ENCODE peak calls at places on chromosomes 13 and 19, in five cellular contexts. R is H1, Q is A549, K is SK-N-SH, U is IMR-90. I is an unnamed sample.

GRCh38 chr13:114124921-114125320 is 7.5 kb downstream of the RASA3 start:
- DNase-seq in R (no peak), Q (no peak), K (no peak), U (peak; percentile 95), I (no peak)

GRCh38 chr19:2719910-2720776 is 1.0 kb downstream of the DIRAS1 start:
- DNase-seq in R (no peak), Q (no peak), K (peak; percentile 84), U (peak; percentile 40), I (no peak)

GRCh38 chr13:114004416-114005205 is 30.7 kb upstream of the C13orf46 start:
- DNase-seq in R (no peak), Q (no peak), K (no peak), U (peak; percentile 50), I (peak; percentile 12)

GRCh38 chr13:97889803-97890202 is 63.7 kb upstream of the IPO5 start:
- DNase-seq in R (no peak), Q (no peak), K (no peak), U (no peak), I (no peak)

GRCh38 chr19:35408284-35409171 is 37.7 kb downstream of the GPR42 start:
- DNase-seq in R (no peak), Q (no peak), K (no peak), U (no peak), I (no peak)

GRCh38 chr13:74214321-74214720 is 80.1 kb upstream of the KLF12 start:
- DNase-seq in R (no peak), Q (no peak), K (no peak), U (no peak), I (no peak)

GRCh38 chr19:4911314-4911713 is 2.0 kb downstream of the UHRF1 start:
- DNase-seq in R (no peak), Q (no peak), K (no peak), U (peak; percentile 25), I (no peak)

GRCh38 chr13:37209621-37210020 is 104.2 kb upstream of the CSNK1A1L start:
- DNase-seq in R (no peak), Q (no peak), K (no peak), U (peak; percentile 13), I (no peak)

GRCh38 chr13:44915962-44916361 is 73.3 kb downstream of the NUFIP1 start:
- DNase-seq in R (no peak), Q (no peak), K (no peak), U (no peak), I (no peak)

GRCh38 chr19:35207391-35207871 is 21.1 kb downstream of the FAM187B start:
- DNase-seq in R (no peak), Q (no peak), K (no peak), U (no peak), I (no peak)

GRCh38 chr13:114057131-114058050 is 75.0 kb downstream of the RASA3 start:
- DNase-seq in R (no peak), Q (no peak), K (no peak), U (no peak), I (no peak)

GRCh38 chr19:10118960-10119359 is 739 bp downstream of the EIF3G start:
- DNase-seq in R (no peak), Q (no peak), K (no peak), U (no peak), I (no peak)

GRCh38 chr19:23365222-23365621 is 30.0 kb downstream of the ZNF91 start:
- DNase-seq in R (no peak), Q (no peak), K (no peak), U (no peak), I (no peak)

GRCh38 chr13:45063261-45063870 is 56.9 kb upstream of the GTF2F2 start:
- DNase-seq in R (no peak), Q (no peak), K (no peak), U (peak; percentile 63), I (no peak)

GRCh38 chr13:102236830-102237621 is 164.8 kb downstream of the FGF14 start:
- DNase-seq in R (no peak), Q (no peak), K (no peak), U (no peak), I (no peak)

GRCh38 chr13:59356607-59357006 is 807.1 kb downstream of the DIAPH3 start:
- DNase-seq in R (no peak), Q (no peak), K (no peak), U (peak; percentile 37), I (no peak)

GRCh38 chr13:22081430-22081829 is 410.6 kb downstream of the FGF9 start:
- DNase-seq in R (no peak), Q (no peak), K (no peak), U (no peak), I (no peak)

GRCh38 chr19:34676697-34677385 is at the start of gene SCGB2B2:
- DNase-seq in R (no peak), Q (no peak), K (peak; percentile 82), U (no peak), I (no peak)

GRCh38 chr19:5679289-5680082 is 830 bp downstream of the MICOS13 start:
- DNase-seq in R (no peak), Q (no peak), K (no peak), U (no peak), I (no peak)

GRCh38 chr19:1089126-1089771 is 5.9 kb downstream of the POLR2E start:
- DNase-seq in R (no peak), Q (no peak), K (no peak), U (no peak), I (no peak)

GRCh38 chr19:46818812-46819211 is 30.4 kb upstream of the SLC1A5 start:
- DNase-seq in R (no peak), Q (peak; percentile 69), K (no peak), U (peak; percentile 33), I (peak; percentile 63)

GRCh38 chr19:47813995-47814328 is 7.8 kb upstream of the CRX start:
- DNase-seq in R (no peak), Q (no peak), K (no peak), U (no peak), I (no peak)

GRCh38 chr13:110560606-110561334 is 752 bp downstream of the RAB20 start:
- DNase-seq in R (no peak), Q (no peak), K (peak; percentile 71), U (no peak), I (peak; percentile 49)

GRCh38 chr19:2528543-2529173 is 52.7 kb downstream of the GADD45B start:
- DNase-seq in R (no peak), Q (no peak), K (peak; percentile 17), U (no peak), I (no peak)

GRCh38 chr13:50766043-50766442 is 77.4 kb downstream of the DLEU7 start:
- DNase-seq in R (no peak), Q (no peak), K (no peak), U (no peak), I (no peak)

GRCh38 chr19:50331187-50332013 is 2.2 kb upstream of the KCNC3 start:
- DNase-seq in R (no peak), Q (no peak), K (no peak), U (no peak), I (no peak)
- H3K4me1 ChIP-seq in R (peaks cover 15% of the 10 kb centered on the region), Q (peaks cover 34% of the 10 kb centered on the region), K (peaks cover 7% of the 10 kb centered on the region), U (no peaks in the 10 kb centered on the region), I (peaks cover 62% of the 10 kb centered on the region)

DNA sequence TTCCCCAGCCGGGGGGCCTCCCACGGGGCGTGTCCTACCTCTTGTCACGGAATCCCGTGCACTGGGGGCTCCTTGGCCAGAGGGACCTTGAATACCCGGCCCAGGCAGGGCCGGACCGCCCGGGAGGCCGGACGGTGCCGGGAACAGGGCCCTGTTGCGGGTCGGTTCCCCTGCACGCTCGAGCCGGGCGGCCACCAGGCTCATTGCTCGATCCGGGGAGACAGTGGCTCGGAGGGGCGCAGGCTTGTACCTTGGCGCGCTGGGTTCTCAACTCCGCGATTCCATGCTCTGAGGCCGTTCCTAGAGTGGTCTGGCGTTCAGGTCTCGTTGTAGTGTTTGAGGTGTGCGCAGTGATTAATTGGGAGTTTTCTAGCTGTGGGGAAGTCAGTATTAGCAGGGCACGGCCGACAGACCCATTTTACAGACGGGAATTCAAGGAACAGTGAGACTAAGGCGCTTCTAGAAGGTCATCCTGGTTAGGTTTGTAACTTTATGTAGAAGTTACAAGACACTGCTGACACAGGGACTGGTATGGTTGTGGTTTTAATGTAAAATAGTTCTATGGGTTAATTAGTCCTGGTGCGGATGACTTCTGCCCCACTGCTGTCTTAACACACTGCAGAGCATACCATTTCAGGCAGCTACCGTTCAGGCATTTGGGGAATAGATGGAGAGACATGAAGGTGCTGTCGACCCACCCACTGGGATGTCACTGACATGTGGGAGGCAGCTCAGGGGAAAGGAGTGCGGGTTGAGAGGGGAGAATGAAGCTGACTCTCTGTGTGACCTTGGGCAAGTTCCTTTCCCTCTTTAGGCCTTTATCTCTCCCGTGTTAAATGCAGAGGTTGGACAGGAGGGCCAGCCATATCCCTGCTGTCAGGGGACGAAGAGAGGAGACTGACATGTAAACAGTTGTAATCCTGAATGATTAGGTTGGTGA is 590 bp downstream of the CLPTM1 start:
- DNase-seq in R (no peak), Q (no peak), K (no peak), U (no peak), I (no peak)
- TF ChIP-seq RAD21 in R (no peak), Q (no peak), K (no peak), U (no peak), I (peak; percentile 50)

DNA sequence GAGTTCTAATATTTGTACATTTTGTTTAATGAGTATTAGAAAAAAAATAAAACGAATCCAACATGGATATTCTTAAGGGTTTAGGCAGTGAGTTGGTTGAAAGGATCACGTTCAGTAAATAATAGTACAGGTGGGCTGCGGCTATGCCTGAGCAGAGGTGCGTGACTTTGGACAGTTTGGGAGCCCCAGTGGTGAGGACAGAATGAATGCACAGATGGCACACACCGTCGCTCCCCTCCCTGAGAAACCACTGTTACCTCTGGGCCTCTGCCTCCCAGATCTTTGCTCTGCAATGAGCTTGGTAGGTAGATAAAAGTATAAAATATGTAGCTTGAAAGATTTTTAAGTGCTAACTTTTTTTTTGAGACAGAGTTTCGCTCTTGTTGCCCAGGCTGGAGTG is 153.3 kb downstream of the SIPA1L3 start:
- DNase-seq in R (no peak), Q (no peak), K (no peak), U (no peak), I (no peak)
- H3K4me1 ChIP-seq in R (peaks cover 11% of the 10 kb centered on the region), Q (peaks cover 31% of the 10 kb centered on the region), K (no peaks in the 10 kb centered on the region), U (peaks cover 35% of the 10 kb centered on the region), I (peaks cover 11% of the 10 kb centered on the region)

GRCh38 chr19:40057166-40057565 is 1.1 kb upstream of the ZNF780B start:
- DNase-seq in R (no peak), Q (no peak), K (no peak), U (no peak), I (no peak)
- TF ChIP-seq RAD21 in R (no peak), Q (no peak), K (no peak), U (no peak), I (no peak)

I was measured in HepG2.